ENCODE peak calls at places on chromosomes 11 and 22, in eight cellular contexts. Z, L, Y, H, R, S, Q and P are unnamed samples. For H3K9me3, the result is how much of the 10 kb centered on the place peaks cover.

GRCh38 chr11:17481905-17482304 is 5.3 kb upstream of the ABCC8 start:
- DNase-seq in Z (no peak), L (no peak), Y (no peak), H (no peak), R (no peak), S (no peak), Q (no peak), P (no peak)

GRCh38 chr11:11620966-11621880 is 582 bp downstream of the GALNT18 start:
- DNase-seq in Z (peak), L (peak), Y (peak), H (no peak), R (no peak), S (peak), Q (peak), P (peak)

GRCh38 chr11:75513250-75513649 is 12.5 kb downstream of the GDPD5 start:
- DNase-seq in Z (no peak), L (no peak), Y (no peak), H (no peak), R (no peak), S (no peak), Q (peak), P (no peak)

GRCh38 chr11:69106124-69106811 is 49.5 kb upstream of the SMIM38 start:
- DNase-seq in Z (peak), L (peak), Y (peak), H (no peak), R (no peak), S (no peak), Q (peak), P (no peak)

GRCh38 chr11:93089474-93090102 is 108.2 kb downstream of the SLC36A4 start:
- DNase-seq in Z (peak), L (no peak), Y (no peak), H (no peak), R (no peak), S (peak), Q (peak), P (peak)

GRCh38 chr22:39279170-39279850 is 34.5 kb upstream of the PDGFB start:
- DNase-seq in Z (no peak), L (no peak), Y (no peak), H (no peak), R (no peak), S (no peak), Q (no peak), P (no peak)

GRCh38 chr22:32531955-32532818 is 57.6 kb downstream of the FBXO7 start:
- DNase-seq in Z (peak), L (peak), Y (peak), H (no peak), R (peak), S (peak), Q (no peak), P (peak)

GRCh38 chr11:46380340-46381045 is 976 bp upstream of the MDK start:
- DNase-seq in Z (peak), L (peak), Y (peak), H (peak), R (no peak), S (peak), Q (peak), P (peak)

GRCh38 chr22:32723632-32724031 is 77.9 kb upstream of the TIMP3 start:
- DNase-seq in Z (peak), L (peak), Y (peak), H (no peak), R (no peak), S (peak), Q (no peak), P (peak)

GRCh38 chr11:3614742-3615171 is 27.0 kb downstream of the ART5 start:
- DNase-seq in Z (peak), L (peak), Y (peak), H (peak), R (no peak), S (peak), Q (peak), P (no peak)

GRCh38 chr11:127274328-127274676 is 273.7 kb upstream of the KIRREL3 start:
- DNase-seq in Z (no peak), L (no peak), Y (no peak), H (no peak), R (no peak), S (no peak), Q (peak), P (no peak)

GRCh38 chr22:22404598-22405284 is 103.8 kb downstream of the ZNF280B start:
- DNase-seq in Z (no peak), L (no peak), Y (no peak), H (no peak), R (no peak), S (no peak), Q (no peak), P (no peak)

GRCh38 chr22:27881404-27881803 is 37.7 kb downstream of the PITPNB start:
- DNase-seq in Z (no peak), L (peak), Y (no peak), H (no peak), R (no peak), S (peak), Q (no peak), P (peak)

GRCh38 chr11:127345819-127346459 is 345.4 kb upstream of the KIRREL3 start:
- DNase-seq in Z (no peak), L (peak), Y (no peak), H (no peak), R (no peak), S (peak), Q (peak), P (peak)

GRCh38 chr11:128630367-128631230 is 43.2 kb upstream of the ETS1 start:
- DNase-seq in Z (peak), L (peak), Y (peak), H (peak), R (peak), S (peak), Q (peak), P (peak)

GRCh38 chr22:38299001-38299651 is 18.1 kb downstream of the CSNK1E start:
- DNase-seq in Z (no peak), L (peak), Y (no peak), H (no peak), R (no peak), S (no peak), Q (peak), P (no peak)

GRCh38 chr11:128963744-128964340 is 21.2 kb upstream of the TP53AIP1 start:
- DNase-seq in Z (no peak), L (no peak), Y (no peak), H (no peak), R (no peak), S (no peak), Q (no peak), P (no peak)

GRCh38 chr22:26466196-26466595 is 17.4 kb downstream of the HPS4 start:
- DNase-seq in Z (no peak), L (peak), Y (no peak), H (no peak), R (no peak), S (peak), Q (no peak), P (peak)

GRCh38 chr11:126948563-126948962 is 52.0 kb downstream of the KIRREL3 start:
- DNase-seq in Z (no peak), L (no peak), Y (no peak), H (no peak), R (no peak), S (peak), Q (no peak), P (no peak)

GRCh38 chr22:38080847-38081635 is 2.9 kb downstream of the SLC16A8 start:
- DNase-seq in Z (peak), L (peak), Y (peak), H (no peak), R (no peak), S (peak), Q (peak), P (no peak)

GRCh38 chr22:22374579-22374978 is 130.0 kb downstream of the VPREB1 start:
- DNase-seq in Z (no peak), L (no peak), Y (no peak), H (no peak), R (no peak), S (no peak), Q (no peak), P (no peak)

GRCh38 chr11:68498313-68498712 is 37.8 kb downstream of the PPP6R3 start:
- DNase-seq in Z (no peak), L (peak), Y (no peak), H (no peak), R (no peak), S (no peak), Q (no peak), P (no peak)

GRCh38 chr22:32340437-32340836 is 17.2 kb upstream of the RFPL3 start:
- DNase-seq in Z (no peak), L (no peak), Y (no peak), H (no peak), R (no peak), S (no peak), Q (no peak), P (no peak)

GRCh38 chr11:48083427-48083826 is 103.1 kb downstream of the PTPRJ start:
- DNase-seq in Z (no peak), L (no peak), Y (no peak), H (no peak), R (no peak), S (peak), Q (no peak), P (no peak)

GRCh38 chr11:22617868-22618267 is 7.8 kb downstream of the FANCF start:
- DNase-seq in Z (no peak), L (no peak), Y (no peak), H (no peak), R (no peak), S (no peak), Q (no peak), P (no peak)

GRCh38 chr11:44849424-44849823 is 101.3 kb downstream of the TP53I11 start:
- DNase-seq in Z (no peak), L (no peak), Y (no peak), H (no peak), R (no peak), S (no peak), Q (no peak), P (no peak)

GRCh38 chr11:109222730-109223129 is 199.3 kb upstream of the C11orf87 start:
- DNase-seq in Z (no peak), L (no peak), Y (no peak), H (no peak), R (no peak), S (no peak), Q (no peak), P (no peak)

GRCh38 chr11:110098645-110099044 is 5.5 kb downstream of the ZC3H12C start:
- DNase-seq in Z (no peak), L (no peak), Y (no peak), H (no peak), R (no peak), S (no peak), Q (peak), P (no peak)

GRCh38 chr11:22477312-22477711 is 139.1 kb downstream of the SLC17A6 start:
- DNase-seq in Z (no peak), L (no peak), Y (no peak), H (no peak), R (no peak), S (peak), Q (no peak), P (no peak)

GRCh38 chr11:44285756-44286155 is 24.2 kb downstream of the ALX4 start:
- DNase-seq in Z (no peak), L (no peak), Y (no peak), H (no peak), R (no peak), S (no peak), Q (no peak), P (no peak)

GRCh38 chr11:19714387-19715363 is 2.0 kb downstream of the NAV2 start:
- DNase-seq in Z (peak), L (peak), Y (peak), H (no peak), R (peak), S (peak), Q (peak), P (peak)
- H3K4me3 ChIP-seq in Z (peak), L (no peak), Y (peak), H (peak), R (peak), S (peak), Q (peak), P (peak)

GRCh38 chr22:48750282-48750681 is 1077.4 kb downstream of the BRD1 start:
- DNase-seq in Z (no peak), L (no peak), Y (no peak), H (no peak), R (no peak), S (no peak), Q (no peak), P (no peak)
- H3K9me3 ChIP-seq in Z (under half), L (under half), Y (under half), H (under half), R (under half), S (under half), Q (under half), P (under half)

DNA sequence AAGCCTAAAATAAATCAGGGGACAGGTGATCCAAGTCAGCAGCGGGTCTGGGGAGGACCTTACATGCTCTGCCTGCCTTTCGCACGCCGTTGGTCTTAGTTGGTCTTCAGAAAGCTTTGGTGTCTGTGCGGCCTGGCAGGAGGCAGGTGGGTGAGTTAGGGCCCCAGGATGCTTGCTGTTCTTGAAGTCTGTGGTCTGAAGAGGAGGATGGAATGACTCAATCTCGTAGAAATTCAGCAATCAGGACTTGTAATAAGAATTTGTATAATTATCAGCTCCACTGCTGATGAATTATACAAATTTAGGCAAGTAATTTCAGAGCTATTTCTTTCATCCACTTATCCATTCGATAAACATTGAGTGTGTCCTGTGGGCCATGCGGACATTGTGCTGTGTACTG is 138.5 kb downstream of the FEZ1 start:
- DNase-seq in Z (no peak), L (no peak), Y (no peak), H (no peak), R (no peak), S (no peak), Q (no peak), P (no peak)
- H3K4me3 ChIP-seq in Z (no peak), L (no peak), Y (no peak), H (no peak), R (no peak), S (no peak), Q (no peak), P (no peak)

DNA sequence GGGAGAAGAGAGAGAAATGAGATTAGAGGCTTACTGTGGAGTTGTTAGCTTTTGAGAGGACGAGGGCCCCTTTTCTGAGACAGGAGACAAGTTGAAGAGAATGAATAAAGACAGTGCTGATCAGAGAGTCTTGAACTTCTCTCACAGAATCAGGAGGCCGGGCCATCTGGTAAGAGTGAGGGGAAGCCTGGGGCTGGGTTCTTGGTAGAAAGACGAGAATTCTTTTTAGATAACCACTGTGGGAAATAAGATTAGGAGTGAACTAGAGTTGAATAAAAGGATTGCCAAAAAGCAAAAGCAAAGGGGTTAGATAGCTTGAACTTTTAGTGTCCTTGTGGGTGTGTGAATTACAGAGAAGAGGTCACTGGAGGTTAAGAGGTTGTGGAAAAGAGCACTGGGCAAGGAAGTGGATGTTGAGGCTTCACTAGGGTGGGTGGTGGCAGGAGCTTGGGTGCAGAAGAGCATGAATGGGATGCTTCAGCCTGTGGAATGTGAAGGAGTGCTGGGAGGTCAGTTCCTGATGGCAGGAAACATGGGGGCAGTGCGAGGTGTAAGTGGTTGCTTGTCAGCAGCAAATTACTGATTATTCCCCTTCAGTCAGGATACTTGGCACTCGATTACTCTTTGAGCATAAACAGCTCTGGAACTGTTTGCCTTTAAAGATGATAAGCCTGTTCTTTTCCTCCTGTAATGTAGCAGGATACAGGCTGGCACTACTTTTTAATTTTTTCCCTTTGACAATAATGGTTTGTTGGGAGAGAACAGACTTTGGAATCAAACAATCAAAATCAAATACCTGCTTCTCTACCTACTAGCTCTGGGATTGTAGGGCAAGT is 98.3 kb downstream of the ARHGAP42 start:
- DNase-seq in Z (no peak), L (no peak), Y (peak), H (no peak), R (no peak), S (no peak), Q (no peak), P (no peak)
- H3K9me3 ChIP-seq in Z (under half), L (under half), Y (under half), H (under half), R (under half), S (under half), Q (under half), P (under half)

DNA sequence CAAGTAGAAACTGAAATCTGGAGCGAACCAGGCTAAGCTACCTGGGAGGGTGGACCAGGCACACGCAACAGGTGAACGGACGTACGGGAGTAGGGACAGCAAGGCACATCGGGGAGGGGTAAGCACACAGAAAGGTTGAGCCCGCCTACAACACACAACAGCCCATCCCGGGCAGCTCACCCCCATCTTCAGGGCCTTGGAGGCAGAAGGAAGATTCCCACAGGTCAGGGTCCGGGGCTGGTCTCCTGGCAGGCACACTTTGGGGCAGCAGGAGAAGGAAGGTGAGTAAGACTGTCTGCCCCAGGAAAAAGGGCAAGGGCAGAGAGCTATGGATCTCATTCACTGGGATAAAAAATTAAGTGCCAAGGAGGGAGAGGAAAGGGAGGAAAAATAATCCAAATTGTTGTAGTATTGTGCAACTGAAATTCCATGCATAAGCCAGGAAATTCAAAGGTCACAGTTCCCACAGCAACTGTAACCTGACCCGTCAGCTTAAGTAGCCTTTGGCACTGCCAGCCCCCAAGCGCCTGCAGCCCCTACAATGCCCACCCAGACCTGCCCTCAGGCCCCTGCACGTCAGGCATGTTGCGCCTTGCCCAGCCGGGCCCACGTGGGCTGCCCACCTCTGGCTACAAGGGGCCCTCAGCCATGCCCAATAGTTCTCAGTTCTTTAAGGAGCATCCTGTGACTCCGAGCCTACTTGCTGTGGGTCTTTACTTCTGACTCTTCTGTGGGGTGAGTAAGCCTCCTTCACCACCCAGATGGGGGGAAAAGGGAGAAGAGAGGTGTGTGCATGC is 51.8 kb downstream of the MICAL3 start:
- DNase-seq in Z (peak), L (peak), Y (no peak), H (no peak), R (no peak), S (peak), Q (peak), P (peak)
- H3K4me3 ChIP-seq in Z (no peak), L (no peak), Y (no peak), H (no peak), R (no peak), S (peak), Q (no peak), P (no peak)

GRCh38 chr11:101010899-101011298 is 118.7 kb downstream of the PGR start:
- DNase-seq in Z (no peak), L (no peak), Y (no peak), H (no peak), R (no peak), S (no peak), Q (peak), P (peak)
- H3K9me3 ChIP-seq in Z (under half), L (under half), Y (under half), H (under half), R (under half), S (under half), Q (under half), P (under half)

DNA sequence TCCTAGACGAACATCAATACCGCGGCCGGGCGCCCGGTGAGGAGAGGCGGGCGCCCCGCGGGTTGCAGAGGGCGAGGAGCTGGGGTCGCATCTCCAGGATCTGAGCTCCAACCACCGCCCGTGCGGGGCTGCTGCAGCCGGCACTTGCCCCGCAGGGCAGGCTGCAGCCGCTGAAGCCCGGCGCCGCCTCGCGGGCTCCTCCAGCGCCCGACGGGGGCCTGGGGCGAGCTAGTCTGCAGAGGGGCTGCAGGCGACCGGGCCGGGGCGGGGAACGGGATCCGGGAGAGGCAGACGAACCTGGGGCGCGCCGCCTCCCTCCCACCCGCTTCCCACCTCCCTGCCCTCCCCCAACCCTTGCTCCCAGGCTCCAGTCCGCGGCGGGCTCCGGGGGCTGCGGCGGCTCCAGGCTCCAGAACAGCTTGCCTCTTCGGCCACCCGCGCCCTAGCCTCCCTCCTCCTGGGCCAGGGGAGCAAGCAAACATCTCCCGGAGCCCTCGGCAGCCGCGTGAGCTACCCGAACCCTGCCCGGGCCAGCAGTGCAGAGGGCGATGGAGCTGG is 858 bp downstream of the TENM4 start:
- DNase-seq in Z (peak), L (peak), Y (peak), H (no peak), R (no peak), S (no peak), Q (no peak), P (peak)
- H3K4me3 ChIP-seq in Z (peak), L (peak), Y (peak), H (no peak), R (peak), S (peak), Q (peak), P (peak)

GRCh38 chr22:44271010-44271500 is 41.7 kb downstream of the SHISAL1 start:
- DNase-seq in Z (peak), L (no peak), Y (peak), H (no peak), R (no peak), S (no peak), Q (no peak), P (no peak)

GRCh38 chr22:44269117-44269498 is 43.6 kb downstream of the SHISAL1 start:
- DNase-seq in Z (peak), L (no peak), Y (no peak), H (no peak), R (no peak), S (no peak), Q (no peak), P (no peak)

GRCh38 chr22:44272330-44272729 is 40.4 kb downstream of the SHISAL1 start:
- DNase-seq in Z (peak), L (no peak), Y (no peak), H (no peak), R (no peak), S (no peak), Q (no peak), P (no peak)

GRCh38 chr22:44269757-44270555 is 42.8 kb downstream of the SHISAL1 start:
- DNase-seq in Z (peak), L (no peak), Y (peak), H (no peak), R (no peak), S (no peak), Q (no peak), P (no peak)

DNA sequence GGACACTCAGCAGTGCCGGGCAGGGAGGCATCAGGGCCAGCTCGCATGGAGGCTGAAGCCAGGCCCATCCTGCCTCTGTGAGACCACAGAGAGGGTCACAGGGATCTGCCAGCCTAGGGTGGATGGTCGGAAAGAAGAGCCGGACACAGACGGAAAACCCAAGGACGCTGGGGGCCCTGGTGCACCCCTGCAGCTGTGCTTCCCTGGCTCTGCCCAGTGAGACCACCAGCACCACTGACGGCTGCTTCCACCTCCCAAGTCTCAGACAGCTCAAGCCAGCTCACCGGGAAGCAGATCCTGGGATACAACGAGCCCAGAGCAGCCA is 42.2 kb downstream of the SHISAL1 start:
- DNase-seq in Z (peak), L (no peak), Y (peak), H (no peak), R (no peak), S (no peak), Q (no peak), P (no peak)
- H3K9me3 ChIP-seq in Z (under half), L (under half), Y (under half), H (under half), R (under half), S (under half), Q (under half), P (under half)

GRCh38 chr11:96257972-96258951 is 84.7 kb downstream of the MAML2 start:
- DNase-seq in Z (no peak), L (no peak), Y (no peak), H (peak), R (no peak), S (peak), Q (no peak), P (peak)
- H3K4me3 ChIP-seq in Z (no peak), L (no peak), Y (peak), H (peak), R (peak), S (peak), Q (no peak), P (peak)